ENCODE peak calls at places on chromosomes 12 and 14, in eight cellular contexts. I is uterus, W is lower lobe of right lung, Y is tibial nerve, Z is body of pancreas, V is K562, T is sigmoid colon, N is astrocyte. F is an unnamed sample.

GRCh38 chr12:109581856-109582255 is 8.3 kb downstream of the MVK start:
- DNase-seq in I (no peak), W (peak), Y (no peak), Z (no peak), V (no peak), T (no peak), N (peak), F (no peak)

GRCh38 chr14:61388976-61389576 is 67.7 kb downstream of the PRKCH start:
- DNase-seq in I (no peak), W (no peak), Y (no peak), Z (no peak), V (no peak), T (no peak), N (no peak), F (no peak)

GRCh38 chr12:45720069-45720468 is 9.4 kb upstream of the ARID2 start:
- DNase-seq in I (no peak), W (no peak), Y (no peak), Z (no peak), V (no peak), T (no peak), N (no peak), F (no peak)

GRCh38 chr14:88479574-88479987 is 75.2 kb downstream of the PTPN21 start:
- DNase-seq in I (no peak), W (no peak), Y (no peak), Z (no peak), V (no peak), T (no peak), N (no peak), F (no peak)

GRCh38 chr12:124655317-124656213 is 88.2 kb upstream of the NCOR2 start:
- DNase-seq in I (peak), W (no peak), Y (peak), Z (peak), V (no peak), T (peak), N (peak), F (peak)

GRCh38 chr12:47767197-47767724 is 5.8 kb upstream of the SLC48A1 start:
- DNase-seq in I (no peak), W (peak), Y (no peak), Z (peak), V (peak), T (no peak), N (no peak), F (no peak)

GRCh38 chr14:57302883-57303282 is 34.1 kb downstream of the AP5M1 start:
- DNase-seq in I (no peak), W (no peak), Y (no peak), Z (no peak), V (no peak), T (no peak), N (no peak), F (no peak)

GRCh38 chr12:131615316-131616053 is 95.4 kb upstream of the SFSWAP start:
- DNase-seq in I (no peak), W (no peak), Y (no peak), Z (no peak), V (no peak), T (no peak), N (no peak), F (no peak)

GRCh38 chr14:66483322-66483721 is 2.8 kb upstream of the CCDC196 start:
- DNase-seq in I (no peak), W (no peak), Y (peak), Z (peak), V (no peak), T (no peak), N (no peak), F (no peak)

GRCh38 chr12:108119126-108119973 is 9.7 kb upstream of the WSCD2 start:
- DNase-seq in I (peak), W (no peak), Y (no peak), Z (no peak), V (peak), T (no peak), N (no peak), F (no peak)

GRCh38 chr12:32146074-32146873 is 39.6 kb downstream of the BICD1 start:
- DNase-seq in I (no peak), W (no peak), Y (no peak), Z (no peak), V (no peak), T (no peak), N (no peak), F (no peak)

GRCh38 chr12:105978276-105978675 is 160.5 kb downstream of the NUAK1 start:
- DNase-seq in I (no peak), W (no peak), Y (no peak), Z (no peak), V (no peak), T (no peak), N (peak), F (no peak)

GRCh38 chr14:50452979-50453705 is 56.5 kb upstream of the CDKL1 start:
- DNase-seq in I (no peak), W (no peak), Y (no peak), Z (no peak), V (no peak), T (no peak), N (peak), F (no peak)

GRCh38 chr12:89160716-89161123 is 191.6 kb downstream of the DUSP6 start:
- DNase-seq in I (peak), W (peak), Y (peak), Z (peak), V (no peak), T (peak), N (peak), F (peak)

GRCh38 chr14:32085845-32086383 is 8.8 kb downstream of the ARHGAP5 start:
- DNase-seq in I (no peak), W (no peak), Y (no peak), Z (no peak), V (no peak), T (no peak), N (no peak), F (no peak)

GRCh38 chr14:37088816-37089215 is 83.6 kb downstream of the SLC25A21 start:
- DNase-seq in I (no peak), W (no peak), Y (no peak), Z (no peak), V (no peak), T (no peak), N (peak), F (no peak)

GRCh38 chr14:92676448-92677086 is 71.9 kb downstream of the LGMN start:
- DNase-seq in I (no peak), W (no peak), Y (no peak), Z (no peak), V (no peak), T (peak), N (no peak), F (no peak)

GRCh38 chr12:6205144-6205539 is 4.9 kb downstream of the CD9 start:
- DNase-seq in I (peak), W (no peak), Y (no peak), Z (no peak), V (no peak), T (peak), N (no peak), F (no peak)

GRCh38 chr12:117494833-117495714 is 133.6 kb upstream of the NOS1 start:
- DNase-seq in I (peak), W (no peak), Y (no peak), Z (peak), V (no peak), T (no peak), N (no peak), F (no peak)

GRCh38 chr12:122981036-122981471 is 573 bp downstream of the ARL6IP4 start:
- DNase-seq in I (no peak), W (no peak), Y (no peak), Z (no peak), V (no peak), T (no peak), N (no peak), F (no peak)

GRCh38 chr12:122979001-122979907 is 1.2 kb upstream of the ARL6IP4 start:
- DNase-seq in I (no peak), W (no peak), Y (no peak), Z (no peak), V (no peak), T (no peak), N (no peak), F (no peak)

GRCh38 chr12:122981587-122982493 is 1.4 kb downstream of the ARL6IP4 start:
- DNase-seq in I (no peak), W (no peak), Y (no peak), Z (no peak), V (no peak), T (no peak), N (no peak), F (no peak)

GRCh38 chr12:122979908-122980191 is 631 bp upstream of the ARL6IP4 start:
- DNase-seq in I (no peak), W (no peak), Y (no peak), Z (no peak), V (no peak), T (no peak), N (no peak), F (no peak)

DNA sequence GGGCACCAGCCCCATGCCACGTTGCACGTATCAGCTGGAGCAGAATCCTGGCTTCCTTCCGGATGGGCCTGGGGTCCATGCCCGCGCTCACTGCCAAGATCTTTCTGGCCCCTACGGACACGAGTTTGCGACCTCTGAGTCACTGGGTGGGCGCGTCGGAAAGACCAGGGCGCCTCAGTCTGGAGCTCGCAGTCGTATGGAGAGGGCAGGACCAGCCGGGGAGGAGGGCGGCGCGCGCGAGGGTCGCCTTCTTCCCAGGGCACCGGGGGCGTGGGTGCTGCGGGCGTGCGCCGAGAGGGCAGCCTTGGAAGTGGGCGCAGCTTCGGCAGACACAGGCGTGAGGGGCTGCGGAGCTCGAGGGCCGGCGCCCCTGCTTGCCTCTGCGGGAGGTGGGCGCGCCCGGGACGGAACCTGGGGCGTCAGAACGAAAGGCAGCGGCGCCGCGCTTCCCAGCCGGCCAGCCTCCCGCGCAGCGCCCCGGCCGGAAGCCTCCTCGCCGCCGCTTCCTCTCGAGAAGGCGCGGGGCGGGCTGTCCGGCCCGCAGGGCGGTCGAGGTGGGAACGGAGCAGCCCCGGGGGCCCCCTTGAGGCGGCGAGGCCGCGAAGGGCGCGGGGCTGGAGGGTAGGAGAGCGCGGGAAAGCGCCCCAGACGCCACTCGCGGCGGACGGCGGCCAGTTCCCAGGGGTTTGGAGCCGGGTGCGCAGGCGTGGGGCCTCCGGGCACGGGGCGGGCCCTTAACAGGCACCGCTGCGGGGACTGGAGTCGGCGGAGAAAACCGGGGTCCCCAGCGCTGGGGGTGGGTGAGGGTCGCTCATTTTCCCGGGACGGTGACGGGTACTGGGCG is at the start of gene ARL6IP4:
- DNase-seq in I (no peak), W (peak), Y (no peak), Z (peak), V (peak), T (no peak), N (peak), F (no peak)
- TF ChIP-seq CTCF in I (peak), W (no peak), Y (no peak), Z (no peak), V (peak), T (no peak), N (no peak), F (no peak)

DNA sequence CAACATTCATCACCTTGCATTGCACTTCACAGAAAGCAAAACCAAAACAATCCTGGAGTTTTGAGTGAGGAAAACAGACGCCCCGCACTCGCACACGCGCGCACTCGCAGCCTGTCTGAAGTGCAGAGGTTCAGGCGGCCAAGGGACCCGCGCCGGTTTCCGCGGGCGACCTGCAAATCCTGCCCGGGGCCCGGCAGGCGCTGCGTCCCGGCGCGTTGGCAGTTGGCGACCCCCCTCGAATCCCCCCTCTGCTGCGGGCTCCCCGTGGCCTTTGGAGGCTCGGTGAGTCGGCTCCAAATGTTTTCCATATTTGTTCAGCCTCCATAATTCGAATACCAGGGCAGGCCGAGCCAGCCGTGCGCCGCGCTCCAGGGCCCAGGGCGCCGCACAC is at the start of gene SSPN:
- DNase-seq in I (peak), W (peak), Y (peak), Z (peak), V (no peak), T (peak), N (peak), F (peak)
- H3K4me3 ChIP-seq in I (peak), W (peak), Y (peak), Z (peak), V (no peak), T (peak), N (peak), F (peak)

DNA sequence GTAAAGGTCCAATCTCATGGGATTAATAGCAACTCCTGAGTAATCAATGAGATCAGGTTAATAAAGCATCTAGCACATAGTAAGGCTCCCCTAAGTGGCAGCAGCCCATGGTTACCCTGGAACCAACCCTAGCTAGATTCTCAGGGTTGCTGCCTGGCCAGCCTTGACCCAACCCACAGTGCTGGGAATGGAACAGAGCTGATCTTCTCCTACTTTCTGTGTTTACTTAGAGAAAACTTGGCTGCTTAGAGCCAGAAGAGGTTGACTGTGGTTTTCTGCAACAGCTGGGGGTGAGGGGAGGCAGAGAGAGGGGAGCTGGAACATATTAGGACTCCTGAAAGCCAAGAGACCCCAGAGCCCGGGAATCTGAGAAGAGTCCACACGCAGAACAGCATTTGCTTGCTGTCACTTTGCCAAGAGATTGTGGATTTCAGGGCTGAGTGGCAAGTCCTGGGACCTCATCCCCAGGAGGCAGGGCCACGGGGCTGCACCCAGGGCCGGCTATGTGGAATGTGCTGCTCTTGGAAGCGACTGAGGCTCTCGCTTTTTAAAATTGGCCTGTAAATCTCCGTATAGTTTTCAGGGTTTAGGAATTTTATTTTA is 22.2 kb upstream of the MED13L start:
- DNase-seq in I (no peak), W (no peak), Y (no peak), Z (peak), V (no peak), T (no peak), N (no peak), F (no peak)
- H3K27ac ChIP-seq in I (peak), W (peak), Y (peak), Z (peak), V (no peak), T (peak), N (no peak), F (peak)

GRCh38 chr12:111602348-111602747 is 3.2 kb upstream of the ATXN2 start:
- DNase-seq in I (no peak), W (no peak), Y (no peak), Z (no peak), V (no peak), T (no peak), N (no peak), F (no peak)
- TF ChIP-seq CTCF in I (no peak), W (no peak), Y (no peak), Z (no peak), V (no peak), T (no peak), N (no peak), F (no peak)

F was measured in right atrium auricular region.